ENCODE peak calls at places on chromosomes 2 and 18, in four cellular contexts. One of them, this sample, is unnamed.

GRCh38 chr2:152861349-152861942 is 143.0 kb downstream of the ARL6IP6 start:
- DNase-seq in ovary: no peak
- DNase-seq in Peyer's patch: peak
- DNase-seq in CD8-positive, alpha-beta T cell: no peak
- DNase-seq in this sample: no peak

GRCh38 chr2:52976132-52976949 is 791.3 kb upstream of the CHAC2 start:
- DNase-seq in ovary: no peak
- DNase-seq in Peyer's patch: no peak
- DNase-seq in CD8-positive, alpha-beta T cell: no peak
- DNase-seq in this sample: no peak

GRCh38 chr18:63141777-63142176 is 177.8 kb downstream of the BCL2 start:
- DNase-seq in ovary: no peak
- DNase-seq in Peyer's patch: peak
- DNase-seq in CD8-positive, alpha-beta T cell: no peak
- DNase-seq in this sample: no peak

GRCh38 chr2:97812916-97813315 is 99.5 kb downstream of the ZAP70 start:
- DNase-seq in ovary: no peak
- DNase-seq in Peyer's patch: no peak
- DNase-seq in CD8-positive, alpha-beta T cell: no peak
- DNase-seq in this sample: no peak

GRCh38 chr2:63590621-63591408 is 2.1 kb downstream of the MDH1 start:
- DNase-seq in ovary: no peak
- DNase-seq in Peyer's patch: no peak
- DNase-seq in CD8-positive, alpha-beta T cell: no peak
- DNase-seq in this sample: no peak

GRCh38 chr2:26251893-26252292 is 7.2 kb downstream of the HADHB start:
- DNase-seq in ovary: peak
- DNase-seq in Peyer's patch: no peak
- DNase-seq in CD8-positive, alpha-beta T cell: no peak
- DNase-seq in this sample: no peak

GRCh38 chr18:10009321-10010144 is 95.7 kb downstream of the VAPA start:
- DNase-seq in ovary: no peak
- DNase-seq in Peyer's patch: no peak
- DNase-seq in CD8-positive, alpha-beta T cell: no peak
- DNase-seq in this sample: no peak

GRCh38 chr18:79493211-79493800 is 97.6 kb downstream of the NFATC1 start:
- DNase-seq in ovary: peak
- DNase-seq in Peyer's patch: peak
- DNase-seq in CD8-positive, alpha-beta T cell: no peak
- DNase-seq in this sample: no peak

GRCh38 chr2:210660-211059 is 53.2 kb downstream of the SH3YL1 start:
- DNase-seq in ovary: no peak
- DNase-seq in Peyer's patch: no peak
- DNase-seq in CD8-positive, alpha-beta T cell: no peak
- DNase-seq in this sample: no peak

GRCh38 chr2:29212009-29212408 is 96.8 kb downstream of the CLIP4 start:
- DNase-seq in ovary: no peak
- DNase-seq in Peyer's patch: no peak
- DNase-seq in CD8-positive, alpha-beta T cell: no peak
- DNase-seq in this sample: no peak
- TF ChIP-seq CTCF in ovary: no peak
- TF ChIP-seq CTCF in Peyer's patch: no peak
- TF ChIP-seq CTCF in CD8-positive, alpha-beta T cell: no peak
- TF ChIP-seq CTCF in this sample: no peak

GRCh38 chr2:174606336-174606735 is 8.7 kb upstream of the WIPF1 start:
- DNase-seq in ovary: no peak
- DNase-seq in Peyer's patch: no peak
- DNase-seq in CD8-positive, alpha-beta T cell: no peak
- DNase-seq in this sample: no peak

GRCh38 chr2:174602741-174603140 is 5.1 kb upstream of the WIPF1 start:
- DNase-seq in ovary: no peak
- DNase-seq in Peyer's patch: no peak
- DNase-seq in CD8-positive, alpha-beta T cell: no peak
- DNase-seq in this sample: no peak

GRCh38 chr2:174600349-174600748 is 2.7 kb upstream of the WIPF1 start:
- DNase-seq in ovary: no peak
- DNase-seq in Peyer's patch: no peak
- DNase-seq in CD8-positive, alpha-beta T cell: no peak
- DNase-seq in this sample: no peak

GRCh38 chr2:174605687-174606086 is 8.1 kb upstream of the WIPF1 start:
- DNase-seq in ovary: no peak
- DNase-seq in Peyer's patch: no peak
- DNase-seq in CD8-positive, alpha-beta T cell: no peak
- DNase-seq in this sample: no peak

DNA sequence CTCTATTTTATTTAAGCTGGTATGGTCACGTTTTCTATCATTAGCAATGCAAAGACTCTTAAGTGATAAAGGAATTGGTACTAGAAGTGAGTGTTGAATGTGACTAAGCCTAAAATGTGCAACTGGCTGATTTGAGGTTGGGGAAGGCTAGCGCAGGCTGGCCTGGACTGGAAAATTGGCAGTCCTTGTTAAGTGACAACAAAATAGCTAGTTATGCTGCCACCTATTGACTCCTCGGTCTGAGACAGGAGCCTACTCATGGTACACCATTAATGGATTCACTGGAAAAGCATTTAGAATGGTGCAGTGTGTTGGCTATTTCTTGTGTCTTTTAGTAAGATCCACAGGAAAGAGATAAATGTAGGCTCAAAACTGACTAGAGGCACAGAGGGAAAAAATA is 5.7 kb upstream of the WIPF1 start:
- DNase-seq in ovary: peak
- DNase-seq in Peyer's patch: peak
- DNase-seq in CD8-positive, alpha-beta T cell: peak
- DNase-seq in this sample: no peak
- TF ChIP-seq CTCF in ovary: no peak
- TF ChIP-seq CTCF in Peyer's patch: peak
- TF ChIP-seq CTCF in CD8-positive, alpha-beta T cell: peak
- TF ChIP-seq CTCF in this sample: peak

GRCh38 chr2:189466656-189467055 is 25.4 kb downstream of the WDR75 start:
- DNase-seq in ovary: peak
- DNase-seq in Peyer's patch: no peak
- DNase-seq in CD8-positive, alpha-beta T cell: no peak
- DNase-seq in this sample: no peak

GRCh38 chr2:189467160-189467559 is 25.9 kb downstream of the WDR75 start:
- DNase-seq in ovary: no peak
- DNase-seq in Peyer's patch: no peak
- DNase-seq in CD8-positive, alpha-beta T cell: no peak
- DNase-seq in this sample: no peak

GRCh38 chr2:189465478-189465877 is 24.2 kb downstream of the WDR75 start:
- DNase-seq in ovary: no peak
- DNase-seq in Peyer's patch: no peak
- DNase-seq in CD8-positive, alpha-beta T cell: no peak
- DNase-seq in this sample: no peak

GRCh38 chr2:189466046-189466445 is 24.8 kb downstream of the WDR75 start:
- DNase-seq in ovary: no peak
- DNase-seq in Peyer's patch: no peak
- DNase-seq in CD8-positive, alpha-beta T cell: no peak
- DNase-seq in this sample: no peak

DNA sequence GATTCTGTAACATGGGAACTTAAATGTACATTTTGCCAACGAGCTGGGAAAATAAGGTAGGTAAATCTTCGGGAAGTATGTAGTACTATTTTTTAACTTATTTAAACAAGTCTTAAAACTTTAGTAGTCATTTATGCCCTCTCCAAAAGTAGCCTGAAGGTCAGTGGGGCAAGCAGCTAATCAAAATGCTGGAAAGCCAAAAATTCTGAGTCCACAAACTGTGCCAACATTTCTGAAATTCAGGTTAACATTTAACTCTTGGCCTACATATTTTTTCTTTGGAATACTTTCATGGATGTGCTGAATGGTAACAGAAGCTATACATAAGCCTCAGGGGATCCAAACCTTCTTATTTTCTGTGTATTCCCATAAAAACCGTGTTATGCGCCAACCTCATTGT is 26.3 kb downstream of the WDR75 start:
- DNase-seq in ovary: no peak
- DNase-seq in Peyer's patch: no peak
- DNase-seq in CD8-positive, alpha-beta T cell: no peak
- DNase-seq in this sample: no peak
- TF ChIP-seq CTCF in ovary: no peak
- TF ChIP-seq CTCF in Peyer's patch: no peak
- TF ChIP-seq CTCF in CD8-positive, alpha-beta T cell: no peak
- TF ChIP-seq CTCF in this sample: no peak

DNA sequence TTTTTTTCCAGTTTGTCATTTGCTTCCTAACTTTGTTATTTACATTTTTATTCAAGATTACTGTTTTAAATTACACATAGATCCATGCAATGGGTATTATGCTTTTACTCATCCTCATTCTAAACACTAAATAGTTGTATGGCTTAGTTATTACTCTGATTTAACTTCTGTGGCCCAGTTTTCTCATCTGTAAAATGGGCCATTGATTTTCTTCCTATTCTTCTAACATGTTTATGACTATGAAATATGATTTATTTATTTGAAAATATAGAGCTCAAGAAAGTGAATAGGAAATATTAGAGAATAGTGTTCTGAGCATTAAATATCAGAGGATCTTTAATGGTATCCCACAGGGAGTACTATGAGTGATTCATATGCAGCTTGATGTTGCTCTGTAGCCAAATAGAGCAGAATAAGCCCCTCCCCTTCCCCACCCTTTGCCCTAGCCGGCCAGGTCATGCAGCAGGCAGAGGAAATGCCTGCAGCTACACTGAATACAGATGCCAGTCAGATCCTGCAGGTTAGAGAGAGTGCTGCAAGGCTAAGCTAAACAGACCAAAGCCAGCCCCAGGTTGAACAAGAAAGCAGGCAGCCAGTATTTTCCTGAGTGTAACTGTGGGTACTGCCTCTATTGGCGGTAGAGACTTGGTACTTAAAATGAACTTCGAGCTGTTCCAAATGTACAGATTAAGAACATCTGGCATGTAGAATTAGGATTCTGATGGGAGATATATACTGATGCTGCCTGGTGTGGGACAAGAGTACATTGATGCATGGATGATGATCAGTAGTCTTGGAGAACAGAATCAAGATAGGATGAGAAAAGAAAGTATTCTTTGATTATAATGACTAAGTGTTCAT is 11.7 kb upstream of the ACYP2 start:
- DNase-seq in ovary: no peak
- DNase-seq in Peyer's patch: peak
- DNase-seq in CD8-positive, alpha-beta T cell: peak
- DNase-seq in this sample: no peak
- TF ChIP-seq CTCF in ovary: no peak
- TF ChIP-seq CTCF in Peyer's patch: peak
- TF ChIP-seq CTCF in CD8-positive, alpha-beta T cell: no peak
- TF ChIP-seq CTCF in this sample: no peak

DNA sequence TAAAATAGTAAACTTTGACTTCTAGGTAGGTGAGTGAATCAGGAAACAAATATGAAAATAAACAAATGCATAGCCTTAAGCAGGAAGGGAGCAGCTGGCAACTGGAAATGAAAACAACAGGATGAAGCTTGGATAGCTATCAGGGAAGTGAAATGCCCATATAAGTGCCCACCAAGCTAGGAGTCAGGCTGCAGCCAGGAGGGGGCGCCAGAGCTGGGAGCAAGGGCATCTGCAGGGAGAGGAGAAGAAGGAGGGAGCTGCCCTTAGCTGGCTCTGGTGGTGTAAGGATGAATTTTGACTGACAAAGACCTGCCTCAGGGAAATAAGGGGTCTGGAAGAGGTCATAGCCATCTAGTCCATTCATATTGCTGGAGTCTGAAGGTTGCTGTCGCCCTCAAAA is 298.3 kb downstream of the TDRD15 start:
- DNase-seq in ovary: no peak
- DNase-seq in Peyer's patch: no peak
- DNase-seq in CD8-positive, alpha-beta T cell: no peak
- DNase-seq in this sample: peak
- TF ChIP-seq CTCF in ovary: no peak
- TF ChIP-seq CTCF in Peyer's patch: no peak
- TF ChIP-seq CTCF in CD8-positive, alpha-beta T cell: no peak
- TF ChIP-seq CTCF in this sample: peak

GRCh38 chr2:235300368-235301201 is 193.3 kb upstream of the AGAP1 start:
- DNase-seq in ovary: no peak
- DNase-seq in Peyer's patch: no peak
- DNase-seq in CD8-positive, alpha-beta T cell: no peak
- DNase-seq in this sample: no peak

GRCh38 chr2:235302263-235302662 is 191.6 kb upstream of the AGAP1 start:
- DNase-seq in ovary: no peak
- DNase-seq in Peyer's patch: no peak
- DNase-seq in CD8-positive, alpha-beta T cell: no peak
- DNase-seq in this sample: no peak

GRCh38 chr2:235305678-235306077 is 188.2 kb upstream of the AGAP1 start:
- DNase-seq in ovary: no peak
- DNase-seq in Peyer's patch: no peak
- DNase-seq in CD8-positive, alpha-beta T cell: no peak
- DNase-seq in this sample: no peak

GRCh38 chr2:235301202-235302076 is 192.4 kb upstream of the AGAP1 start:
- DNase-seq in ovary: no peak
- DNase-seq in Peyer's patch: no peak
- DNase-seq in CD8-positive, alpha-beta T cell: no peak
- DNase-seq in this sample: no peak

GRCh38 chr2:235303499-235304291 is 190.1 kb upstream of the AGAP1 start:
- DNase-seq in ovary: no peak
- DNase-seq in Peyer's patch: no peak
- DNase-seq in CD8-positive, alpha-beta T cell: no peak
- DNase-seq in this sample: no peak
- TF ChIP-seq CTCF in ovary: no peak
- TF ChIP-seq CTCF in Peyer's patch: no peak
- TF ChIP-seq CTCF in CD8-positive, alpha-beta T cell: no peak
- TF ChIP-seq CTCF in this sample: peak

DNA sequence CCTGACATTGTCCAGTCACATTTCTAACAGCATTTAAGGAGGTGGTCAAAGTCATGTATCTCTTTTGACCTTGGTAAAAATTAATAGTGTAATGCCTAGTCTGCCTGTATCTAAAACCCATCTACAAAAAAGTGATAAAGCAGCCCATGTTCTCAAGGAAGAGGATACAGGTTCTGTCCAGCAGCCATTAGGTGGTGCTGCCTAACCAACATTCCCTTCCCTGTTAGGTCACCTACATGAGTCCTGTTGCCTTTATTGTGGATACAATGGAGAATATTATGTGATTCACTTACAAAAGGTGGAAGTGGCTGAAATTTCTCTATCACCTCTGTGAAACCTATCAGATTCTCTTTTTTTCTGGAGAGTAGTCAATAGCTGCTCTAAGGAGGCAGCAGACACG is 52.5 kb downstream of the AQP4 start:
- DNase-seq in ovary: peak
- DNase-seq in Peyer's patch: peak
- DNase-seq in CD8-positive, alpha-beta T cell: no peak
- DNase-seq in this sample: no peak
- TF ChIP-seq CTCF in ovary: no peak
- TF ChIP-seq CTCF in Peyer's patch: peak
- TF ChIP-seq CTCF in CD8-positive, alpha-beta T cell: no peak
- TF ChIP-seq CTCF in this sample: peak